ENCODE peak calls at places on chromosomes 11 and 22, in four cellular contexts. One of them, this sample, is unnamed.

GRCh38 chr22:45263790-45264269 is 20.9 kb upstream of the UPK3A start:
- DNase-seq in AG04450: peak
- DNase-seq in neural crest cell: peak
- DNase-seq in colonic mucosa: peak
- DNase-seq in this sample: peak

GRCh38 chr11:116217006-116217405 is 555.8 kb downstream of the BUD13 start:
- DNase-seq in colonic mucosa: peak
- DNase-seq in AG04450: no peak
- DNase-seq in neural crest cell: no peak
- DNase-seq in this sample: no peak

GRCh38 chr22:46604306-46604690 is 15.9 kb upstream of the GRAMD4 start:
- DNase-seq in colonic mucosa: no peak
- DNase-seq in neural crest cell: no peak
- DNase-seq in AG04450: no peak
- DNase-seq in this sample: peak

GRCh38 chr11:31863170-31863929 is 52.2 kb upstream of the PAX6 start:
- DNase-seq in neural crest cell: no peak
- DNase-seq in colonic mucosa: no peak
- DNase-seq in AG04450: no peak
- DNase-seq in this sample: no peak

GRCh38 chr11:64378335-64378884 is 19.4 kb downstream of the RPS6KA4 start:
- DNase-seq in AG04450: no peak
- DNase-seq in colonic mucosa: no peak
- DNase-seq in neural crest cell: no peak
- DNase-seq in this sample: no peak

GRCh38 chr11:35260342-35260985 is 121.5 kb downstream of the CD44 start:
- DNase-seq in AG04450: peak
- DNase-seq in neural crest cell: no peak
- DNase-seq in colonic mucosa: no peak
- DNase-seq in this sample: no peak

GRCh38 chr22:43881091-43882061 is 10.4 kb downstream of the PNPLA5 start:
- DNase-seq in AG04450: no peak
- DNase-seq in neural crest cell: no peak
- DNase-seq in colonic mucosa: no peak
- DNase-seq in this sample: no peak

GRCh38 chr11:65279713-65280459 is 18.1 kb downstream of the POLA2 start:
- DNase-seq in neural crest cell: no peak
- DNase-seq in AG04450: peak
- DNase-seq in colonic mucosa: no peak
- DNase-seq in this sample: peak

GRCh38 chr11:27770576-27770975 is 70.3 kb upstream of the BDNF start:
- DNase-seq in colonic mucosa: no peak
- DNase-seq in neural crest cell: no peak
- DNase-seq in AG04450: no peak
- DNase-seq in this sample: no peak

GRCh38 chr11:69301033-69301490 is 7.1 kb downstream of the MYEOV start:
- DNase-seq in neural crest cell: no peak
- DNase-seq in AG04450: no peak
- DNase-seq in colonic mucosa: no peak
- DNase-seq in this sample: no peak

GRCh38 chr11:83156996-83157754 is at the start of gene PCF11:
- DNase-seq in neural crest cell: no peak
- DNase-seq in AG04450: no peak
- DNase-seq in colonic mucosa: no peak
- DNase-seq in this sample: no peak

GRCh38 chr22:32896951-32897350 is 95.4 kb downstream of the TIMP3 start:
- DNase-seq in AG04450: no peak
- DNase-seq in colonic mucosa: no peak
- DNase-seq in neural crest cell: no peak
- DNase-seq in this sample: no peak

GRCh38 chr22:21865041-21865440 is 2.4 kb downstream of the MAPK1 start:
- DNase-seq in neural crest cell: no peak
- DNase-seq in AG04450: peak
- DNase-seq in colonic mucosa: peak
- DNase-seq in this sample: no peak

GRCh38 chr11:17443423-17443822 is 33.2 kb downstream of the ABCC8 start:
- DNase-seq in colonic mucosa: no peak
- DNase-seq in neural crest cell: no peak
- DNase-seq in AG04450: no peak
- DNase-seq in this sample: no peak

GRCh38 chr11:134331565-134332188 is at the start of gene GLB1L2:
- DNase-seq in AG04450: no peak
- DNase-seq in colonic mucosa: peak
- DNase-seq in neural crest cell: peak
- DNase-seq in this sample: peak

GRCh38 chr11:47177846-47178245 is 1.2 kb upstream of the ARFGAP2 start:
- DNase-seq in neural crest cell: no peak
- DNase-seq in AG04450: no peak
- DNase-seq in colonic mucosa: no peak
- DNase-seq in this sample: no peak

GRCh38 chr22:44496844-44497217 is 1.2 kb downstream of the RTL6 start:
- DNase-seq in colonic mucosa: no peak
- DNase-seq in neural crest cell: no peak
- DNase-seq in AG04450: no peak
- DNase-seq in this sample: no peak

GRCh38 chr11:108224908-108225786 is 2.3 kb downstream of the ATM start:
- DNase-seq in AG04450: no peak
- DNase-seq in neural crest cell: no peak
- DNase-seq in colonic mucosa: no peak
- DNase-seq in this sample: peak

GRCh38 chr11:77184136-77184860 is 56.3 kb downstream of the MYO7A start:
- DNase-seq in neural crest cell: no peak
- DNase-seq in AG04450: no peak
- DNase-seq in colonic mucosa: no peak
- DNase-seq in this sample: no peak

GRCh38 chr11:57349491-57350274 is 11.5 kb downstream of the P2RX3 start:
- DNase-seq in colonic mucosa: peak
- DNase-seq in neural crest cell: peak
- DNase-seq in AG04450: no peak
- DNase-seq in this sample: peak

GRCh38 chr22:26276530-26277200 is 107.4 kb downstream of the SEZ6L start:
- DNase-seq in colonic mucosa: no peak
- DNase-seq in AG04450: no peak
- DNase-seq in neural crest cell: no peak
- DNase-seq in this sample: no peak

GRCh38 chr11:61888043-61888442 is 3.3 kb downstream of the FADS3 start:
- DNase-seq in AG04450: no peak
- DNase-seq in colonic mucosa: no peak
- DNase-seq in neural crest cell: no peak
- DNase-seq in this sample: no peak

GRCh38 chr11:1387961-1388762 is 1.6 kb upstream of the BRSK2 start:
- DNase-seq in colonic mucosa: no peak
- DNase-seq in neural crest cell: no peak
- DNase-seq in AG04450: no peak
- DNase-seq in this sample: no peak

GRCh38 chr11:133133053-133133452 is 399.2 kb downstream of the OPCML start:
- DNase-seq in neural crest cell: no peak
- DNase-seq in AG04450: no peak
- DNase-seq in colonic mucosa: no peak
- DNase-seq in this sample: no peak

GRCh38 chr11:14549891-14550290 is 29.7 kb upstream of the PSMA1 start:
- DNase-seq in colonic mucosa: no peak
- DNase-seq in AG04450: no peak
- DNase-seq in neural crest cell: no peak
- DNase-seq in this sample: no peak

GRCh38 chr11:110297082-110297725 is 790 bp upstream of the RDX start:
- DNase-seq in AG04450: no peak
- DNase-seq in colonic mucosa: no peak
- DNase-seq in neural crest cell: no peak
- DNase-seq in this sample: no peak

GRCh38 chr11:64758330-64759079 is 1.3 kb downstream of the PYGM start:
- DNase-seq in colonic mucosa: no peak
- DNase-seq in neural crest cell: no peak
- DNase-seq in AG04450: no peak
- DNase-seq in this sample: no peak

GRCh38 chr11:27452147-27452546 is 20.4 kb downstream of the LGR4 start:
- DNase-seq in AG04450: no peak
- DNase-seq in colonic mucosa: no peak
- DNase-seq in neural crest cell: no peak
- DNase-seq in this sample: no peak

GRCh38 chr22:49305215-49305965 is 522.3 kb downstream of the BRD1 start:
- DNase-seq in colonic mucosa: peak
- DNase-seq in neural crest cell: peak
- DNase-seq in AG04450: no peak
- DNase-seq in this sample: peak

GRCh38 chr22:43862074-43862881 is at the start of gene SULT4A1:
- DNase-seq in colonic mucosa: no peak
- DNase-seq in neural crest cell: peak
- DNase-seq in AG04450: no peak
- DNase-seq in this sample: no peak

GRCh38 chr22:45764051-45764450 is 92.4 kb downstream of the ATXN10 start:
- DNase-seq in AG04450: no peak
- DNase-seq in neural crest cell: no peak
- DNase-seq in colonic mucosa: no peak
- DNase-seq in this sample: no peak

GRCh38 chr11:120632579-120632978 is 121.0 kb downstream of the GRIK4 start:
- DNase-seq in neural crest cell: no peak
- DNase-seq in AG04450: no peak
- DNase-seq in colonic mucosa: no peak
- DNase-seq in this sample: peak
- TF ChIP-seq CTCF in neural crest cell: no peak
- TF ChIP-seq CTCF in AG04450: peak
- TF ChIP-seq CTCF in colonic mucosa: no peak
- TF ChIP-seq CTCF in this sample: no peak

GRCh38 chr22:38467904-38468760 is at the start of gene KDELR3:
- DNase-seq in colonic mucosa: peak
- DNase-seq in neural crest cell: no peak
- DNase-seq in AG04450: peak
- DNase-seq in this sample: peak
- TF ChIP-seq CTCF in colonic mucosa: no peak
- TF ChIP-seq CTCF in neural crest cell: peak
- TF ChIP-seq CTCF in AG04450: peak
- TF ChIP-seq CTCF in this sample: no peak

DNA sequence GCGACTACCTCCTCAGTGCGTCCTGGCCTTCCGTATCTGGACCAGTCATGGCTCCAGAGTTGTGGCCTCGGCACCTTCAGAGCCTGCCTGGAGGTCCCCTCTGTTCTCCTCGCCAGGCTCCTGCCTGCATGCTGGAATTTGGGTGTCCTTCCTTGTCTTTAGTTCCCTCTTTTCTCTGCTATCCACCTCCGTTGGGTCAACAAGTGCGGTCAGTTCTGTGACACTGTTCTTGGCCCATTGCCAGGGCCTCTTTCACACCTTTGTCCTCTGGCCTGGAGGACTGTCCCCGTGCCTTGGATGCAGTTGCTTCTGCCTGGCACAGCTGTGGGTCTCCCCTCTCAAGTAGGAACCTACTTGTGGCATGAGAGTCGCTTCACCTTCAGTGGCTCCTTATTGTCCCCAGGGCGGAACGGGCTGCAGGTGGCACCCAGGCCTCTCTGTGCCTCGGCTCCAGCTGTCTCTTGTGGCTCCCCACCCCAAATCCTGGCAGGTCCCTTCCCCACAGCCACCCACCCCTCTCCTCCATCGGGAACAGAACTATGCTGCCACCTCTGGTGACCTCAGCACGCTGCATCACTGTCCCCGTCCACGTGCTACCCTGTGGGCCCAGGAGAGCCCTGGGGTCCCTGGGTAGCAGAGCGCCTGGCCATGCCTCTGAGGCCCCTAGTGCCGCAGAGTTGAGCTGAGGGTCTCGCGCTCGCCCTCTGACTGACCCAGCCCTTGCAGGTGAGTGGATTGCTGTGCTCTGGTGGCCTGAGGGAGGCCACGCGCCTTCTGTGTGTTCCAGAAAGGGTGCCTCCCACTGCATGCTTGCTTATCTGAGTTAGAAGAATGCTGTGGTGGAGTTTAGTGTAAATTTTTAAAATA is 4.7 kb downstream of the DGCR8 start:
- DNase-seq in AG04450: no peak
- DNase-seq in neural crest cell: peak
- DNase-seq in colonic mucosa: no peak
- DNase-seq in this sample: no peak
- TF ChIP-seq CTCF in AG04450: peak
- TF ChIP-seq CTCF in neural crest cell: peak
- TF ChIP-seq CTCF in colonic mucosa: no peak
- TF ChIP-seq CTCF in this sample: no peak

GRCh38 chr11:43986881-43987280 is 44.4 kb downstream of the C11orf96 start:
- DNase-seq in neural crest cell: no peak
- DNase-seq in AG04450: no peak
- DNase-seq in colonic mucosa: no peak
- DNase-seq in this sample: no peak

GRCh38 chr11:43986327-43986726 is 43.9 kb downstream of the C11orf96 start:
- DNase-seq in colonic mucosa: no peak
- DNase-seq in neural crest cell: no peak
- DNase-seq in AG04450: no peak
- DNase-seq in this sample: no peak

GRCh38 chr11:43987384-43988039 is 45.1 kb downstream of the C11orf96 start:
- DNase-seq in neural crest cell: no peak
- DNase-seq in AG04450: no peak
- DNase-seq in colonic mucosa: peak
- DNase-seq in this sample: no peak

GRCh38 chr11:43989162-43989961 is 46.9 kb downstream of the C11orf96 start:
- DNase-seq in neural crest cell: peak
- DNase-seq in AG04450: no peak
- DNase-seq in colonic mucosa: no peak
- DNase-seq in this sample: no peak

GRCh38 chr11:43988040-43988793 is 45.8 kb downstream of the C11orf96 start:
- DNase-seq in neural crest cell: no peak
- DNase-seq in colonic mucosa: no peak
- DNase-seq in AG04450: no peak
- DNase-seq in this sample: no peak
- TF ChIP-seq CTCF in neural crest cell: no peak
- TF ChIP-seq CTCF in colonic mucosa: no peak
- TF ChIP-seq CTCF in AG04450: peak
- TF ChIP-seq CTCF in this sample: no peak

GRCh38 chr11:93017821-93018690 is 48.6 kb downstream of the MTNR1B start:
- DNase-seq in AG04450: no peak
- DNase-seq in neural crest cell: no peak
- DNase-seq in colonic mucosa: no peak
- DNase-seq in this sample: no peak
- TF ChIP-seq CTCF in AG04450: no peak
- TF ChIP-seq CTCF in neural crest cell: no peak
- TF ChIP-seq CTCF in colonic mucosa: no peak
- TF ChIP-seq CTCF in this sample: no peak

GRCh38 chr22:29312218-29313125 is 3.0 kb downstream of the RASL10A start:
- DNase-seq in colonic mucosa: no peak
- DNase-seq in neural crest cell: no peak
- DNase-seq in AG04450: no peak
- DNase-seq in this sample: peak

GRCh38 chr22:29314537-29315285 is 786 bp downstream of the RASL10A start:
- DNase-seq in colonic mucosa: peak
- DNase-seq in neural crest cell: no peak
- DNase-seq in AG04450: no peak
- DNase-seq in this sample: no peak

GRCh38 chr22:29311468-29312217 is 3.9 kb downstream of the RASL10A start:
- DNase-seq in AG04450: no peak
- DNase-seq in colonic mucosa: no peak
- DNase-seq in neural crest cell: no peak
- DNase-seq in this sample: peak

GRCh38 chr22:29314074-29314473 is 1.4 kb downstream of the RASL10A start:
- DNase-seq in neural crest cell: no peak
- DNase-seq in AG04450: no peak
- DNase-seq in colonic mucosa: peak
- DNase-seq in this sample: peak

GRCh38 chr22:29313126-29314071 is 2.1 kb downstream of the RASL10A start:
- DNase-seq in AG04450: no peak
- DNase-seq in neural crest cell: no peak
- DNase-seq in colonic mucosa: peak
- DNase-seq in this sample: peak
- TF ChIP-seq CTCF in AG04450: peak
- TF ChIP-seq CTCF in neural crest cell: peak
- TF ChIP-seq CTCF in colonic mucosa: peak
- TF ChIP-seq CTCF in this sample: peak